ENCODE peak calls at places on chromosome 6, in six cellular contexts. One of them, this sample, is unnamed.

GRCh38 chr6:1871936-1872335 is 262.2 kb downstream of the FOXC1 start:
- DNase-seq in pancreas: no peak
- DNase-seq in ovary: peak; percentile 51
- DNase-seq in mammary epithelial cell: no peak
- DNase-seq in MM.1S: no peak
- DNase-seq in heart right ventricle: no peak
- DNase-seq in this sample: no peak

GRCh38 chr6:135880066-135880972 is 28.8 kb downstream of the PDE7B start:
- DNase-seq in pancreas: no peak
- DNase-seq in ovary: no peak
- DNase-seq in mammary epithelial cell: peak; percentile 56
- DNase-seq in MM.1S: peak; percentile 44
- DNase-seq in heart right ventricle: no peak
- DNase-seq in this sample: no peak

GRCh38 chr6:148154648-148155047 is 188.0 kb upstream of the SASH1 start:
- DNase-seq in pancreas: no peak
- DNase-seq in ovary: no peak
- DNase-seq in mammary epithelial cell: no peak
- DNase-seq in MM.1S: no peak
- DNase-seq in heart right ventricle: no peak
- DNase-seq in this sample: no peak

GRCh38 chr6:14231071-14231483 is 113.5 kb downstream of the CD83 start:
- DNase-seq in pancreas: no peak
- DNase-seq in ovary: no peak
- DNase-seq in mammary epithelial cell: no peak
- DNase-seq in MM.1S: no peak
- DNase-seq in heart right ventricle: no peak
- DNase-seq in this sample: no peak

GRCh38 chr6:120384671-120385070 is 949.6 kb downstream of the TBC1D32 start:
- DNase-seq in pancreas: no peak
- DNase-seq in ovary: no peak
- DNase-seq in mammary epithelial cell: peak; percentile 8
- DNase-seq in MM.1S: no peak
- DNase-seq in heart right ventricle: no peak
- DNase-seq in this sample: no peak

GRCh38 chr6:144493035-144493910 is 208.1 kb downstream of the UTRN start:
- DNase-seq in pancreas: no peak
- DNase-seq in ovary: no peak
- DNase-seq in mammary epithelial cell: peak; percentile 42
- DNase-seq in MM.1S: no peak
- DNase-seq in heart right ventricle: no peak
- DNase-seq in this sample: no peak

GRCh38 chr6:6659600-6660327 is 71.2 kb downstream of the LY86 start:
- DNase-seq in pancreas: no peak
- DNase-seq in ovary: no peak
- DNase-seq in mammary epithelial cell: no peak
- DNase-seq in MM.1S: no peak
- DNase-seq in heart right ventricle: peak; percentile 47
- DNase-seq in this sample: no peak

GRCh38 chr6:90126178-90126577 is 170.5 kb downstream of the BACH2 start:
- DNase-seq in pancreas: no peak
- DNase-seq in ovary: no peak
- DNase-seq in mammary epithelial cell: no peak
- DNase-seq in MM.1S: no peak
- DNase-seq in heart right ventricle: no peak
- DNase-seq in this sample: no peak

GRCh38 chr6:13278991-13279390 is 49.3 kb downstream of the TBC1D7 start:
- DNase-seq in pancreas: no peak
- DNase-seq in ovary: no peak
- DNase-seq in mammary epithelial cell: no peak
- DNase-seq in MM.1S: no peak
- DNase-seq in heart right ventricle: no peak
- DNase-seq in this sample: no peak

GRCh38 chr6:50116797-50117542 is 67.2 kb upstream of the DEFB112 start:
- DNase-seq in pancreas: no peak
- DNase-seq in ovary: no peak
- DNase-seq in mammary epithelial cell: no peak
- DNase-seq in MM.1S: no peak
- DNase-seq in heart right ventricle: no peak
- DNase-seq in this sample: no peak

GRCh38 chr6:73610444-73611275 is 43.1 kb downstream of the SLC17A5 start:
- DNase-seq in pancreas: no peak
- DNase-seq in ovary: no peak
- DNase-seq in mammary epithelial cell: peak; percentile 33
- DNase-seq in MM.1S: peak; percentile 44
- DNase-seq in heart right ventricle: no peak
- DNase-seq in this sample: no peak

GRCh38 chr6:49202923-49203322 is 260.1 kb downstream of the MMUT start:
- DNase-seq in pancreas: no peak
- DNase-seq in ovary: no peak
- DNase-seq in mammary epithelial cell: peak; percentile 54
- DNase-seq in MM.1S: no peak
- DNase-seq in heart right ventricle: no peak
- DNase-seq in this sample: no peak

GRCh38 chr6:46626228-46626909 is 26.2 kb downstream of the CYP39A1 start:
- DNase-seq in pancreas: no peak
- DNase-seq in ovary: no peak
- DNase-seq in mammary epithelial cell: peak; percentile 31
- DNase-seq in MM.1S: peak; percentile 50
- DNase-seq in heart right ventricle: peak; percentile 23
- DNase-seq in this sample: no peak

GRCh38 chr6:71383476-71383875 is 94.9 kb downstream of the OGFRL1 start:
- DNase-seq in pancreas: no peak
- DNase-seq in ovary: no peak
- DNase-seq in mammary epithelial cell: no peak
- DNase-seq in MM.1S: no peak
- DNase-seq in heart right ventricle: no peak
- DNase-seq in this sample: no peak

GRCh38 chr6:108694816-108695215 is 134.1 kb downstream of the FOXO3 start:
- DNase-seq in pancreas: no peak
- DNase-seq in ovary: no peak
- DNase-seq in mammary epithelial cell: peak; percentile 57
- DNase-seq in MM.1S: no peak
- DNase-seq in heart right ventricle: no peak
- DNase-seq in this sample: peak; percentile 8

DNA sequence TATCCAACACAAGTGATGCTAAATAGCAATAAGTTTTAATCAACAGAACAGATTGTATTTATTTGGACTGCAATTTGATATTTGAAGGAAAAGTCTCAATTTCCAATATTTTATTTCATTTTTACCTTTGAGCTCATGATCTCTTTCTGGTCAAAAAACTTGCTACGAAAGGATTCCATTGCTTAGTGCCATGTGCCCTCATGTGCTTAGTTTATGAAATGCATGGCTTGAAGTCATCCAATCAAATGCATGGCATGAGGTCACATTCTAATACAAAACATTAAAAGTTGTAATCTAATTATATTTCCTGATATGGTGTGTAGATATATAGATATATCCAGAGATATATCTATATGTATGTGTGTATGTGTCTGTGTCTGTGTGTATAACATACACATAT is 321.2 kb upstream of the ADGRB3 start:
- DNase-seq in pancreas: no peak
- DNase-seq in ovary: no peak
- DNase-seq in mammary epithelial cell: no peak
- DNase-seq in MM.1S: no peak
- DNase-seq in heart right ventricle: no peak
- DNase-seq in this sample: no peak
- TF ChIP-seq CTCF in pancreas: no peak
- TF ChIP-seq CTCF in ovary: no peak
- TF ChIP-seq CTCF in mammary epithelial cell: peak; percentile 23
- TF ChIP-seq CTCF in MM.1S: peak; percentile 6
- TF ChIP-seq CTCF in heart right ventricle: no peak
- TF ChIP-seq CTCF in this sample: peak; percentile 21

GRCh38 chr6:35733633-35734032 is 3.2 kb upstream of the ARMC12 start:
- DNase-seq in pancreas: peak; percentile 72
- DNase-seq in ovary: no peak
- DNase-seq in mammary epithelial cell: no peak
- DNase-seq in MM.1S: no peak
- DNase-seq in heart right ventricle: no peak
- DNase-seq in this sample: no peak
- H3K4me1 ChIP-seq in pancreas: peaks cover 55% of the 10 kb centered on the region
- H3K4me1 ChIP-seq in ovary: peaks cover 16% of the 10 kb centered on the region
- H3K4me1 ChIP-seq in mammary epithelial cell: peaks cover 54% of the 10 kb centered on the region
- H3K4me1 ChIP-seq in MM.1S: peaks cover 20% of the 10 kb centered on the region
- H3K4me1 ChIP-seq in heart right ventricle: peaks cover 46% of the 10 kb centered on the region
- H3K4me1 ChIP-seq in this sample: peaks cover 54% of the 10 kb centered on the region

GRCh38 chr6:153059757-153060156 is 57.2 kb upstream of the MTRF1L start:
- DNase-seq in pancreas: no peak
- DNase-seq in ovary: no peak
- DNase-seq in mammary epithelial cell: no peak
- DNase-seq in MM.1S: no peak
- DNase-seq in heart right ventricle: no peak
- DNase-seq in this sample: no peak
- TF ChIP-seq CTCF in pancreas: no peak
- TF ChIP-seq CTCF in ovary: no peak
- TF ChIP-seq CTCF in mammary epithelial cell: peak; percentile 8
- TF ChIP-seq CTCF in MM.1S: no peak
- TF ChIP-seq CTCF in heart right ventricle: no peak
- TF ChIP-seq CTCF in this sample: no peak

GRCh38 chr6:15296249-15296648 is 50.4 kb downstream of the JARID2 start:
- DNase-seq in pancreas: no peak
- DNase-seq in ovary: no peak
- DNase-seq in mammary epithelial cell: no peak
- DNase-seq in MM.1S: no peak
- DNase-seq in heart right ventricle: no peak
- DNase-seq in this sample: no peak
- H3K4me1 ChIP-seq in pancreas: no peaks in the 10 kb centered on the region
- H3K4me1 ChIP-seq in ovary: peaks cover 6% of the 10 kb centered on the region
- H3K4me1 ChIP-seq in mammary epithelial cell: peaks cover 9% of the 10 kb centered on the region
- H3K4me1 ChIP-seq in MM.1S: peaks cover 49% of the 10 kb centered on the region
- H3K4me1 ChIP-seq in heart right ventricle: peaks cover 78% of the 10 kb centered on the region
- H3K4me1 ChIP-seq in this sample: peaks cover 7% of the 10 kb centered on the region

GRCh38 chr6:119025793-119026192 is 52.7 kb downstream of the FAM184A start:
- DNase-seq in pancreas: no peak
- DNase-seq in ovary: no peak
- DNase-seq in mammary epithelial cell: no peak
- DNase-seq in MM.1S: no peak
- DNase-seq in heart right ventricle: no peak
- DNase-seq in this sample: no peak

GRCh38 chr6:119028106-119028505 is 50.4 kb downstream of the FAM184A start:
- DNase-seq in pancreas: no peak
- DNase-seq in ovary: no peak
- DNase-seq in mammary epithelial cell: no peak
- DNase-seq in MM.1S: no peak
- DNase-seq in heart right ventricle: no peak
- DNase-seq in this sample: no peak

GRCh38 chr6:119027465-119027864 is 51.0 kb downstream of the FAM184A start:
- DNase-seq in pancreas: no peak
- DNase-seq in ovary: no peak
- DNase-seq in mammary epithelial cell: no peak
- DNase-seq in MM.1S: no peak
- DNase-seq in heart right ventricle: no peak
- DNase-seq in this sample: no peak

GRCh38 chr6:119024111-119024510 is 54.4 kb downstream of the FAM184A start:
- DNase-seq in pancreas: no peak
- DNase-seq in ovary: no peak
- DNase-seq in mammary epithelial cell: no peak
- DNase-seq in MM.1S: no peak
- DNase-seq in heart right ventricle: no peak
- DNase-seq in this sample: no peak

GRCh38 chr6:119026822-119027221 is 51.6 kb downstream of the FAM184A start:
- DNase-seq in pancreas: no peak
- DNase-seq in ovary: no peak
- DNase-seq in mammary epithelial cell: no peak
- DNase-seq in MM.1S: no peak
- DNase-seq in heart right ventricle: no peak
- DNase-seq in this sample: no peak
- TF ChIP-seq CTCF in pancreas: no peak
- TF ChIP-seq CTCF in ovary: no peak
- TF ChIP-seq CTCF in mammary epithelial cell: no peak
- TF ChIP-seq CTCF in MM.1S: no peak
- TF ChIP-seq CTCF in heart right ventricle: no peak
- TF ChIP-seq CTCF in this sample: no peak

GRCh38 chr6:63807056-63807455 is 171.5 kb downstream of the PHF3 start:
- DNase-seq in pancreas: no peak
- DNase-seq in ovary: no peak
- DNase-seq in mammary epithelial cell: no peak
- DNase-seq in MM.1S: no peak
- DNase-seq in heart right ventricle: no peak
- DNase-seq in this sample: no peak
- H3K4me1 ChIP-seq in pancreas: peaks cover 31% of the 10 kb centered on the region
- H3K4me1 ChIP-seq in ovary: no peaks in the 10 kb centered on the region
- H3K4me1 ChIP-seq in mammary epithelial cell: peaks cover 43% of the 10 kb centered on the region
- H3K4me1 ChIP-seq in MM.1S: no peaks in the 10 kb centered on the region
- H3K4me1 ChIP-seq in heart right ventricle: peaks cover 15% of the 10 kb centered on the region
- H3K4me1 ChIP-seq in this sample: no peaks in the 10 kb centered on the region

GRCh38 chr6:127190552-127190951 is 72.1 kb downstream of the RSPO3 start:
- DNase-seq in pancreas: no peak
- DNase-seq in ovary: no peak
- DNase-seq in mammary epithelial cell: no peak
- DNase-seq in MM.1S: peak; percentile 32
- DNase-seq in heart right ventricle: no peak
- DNase-seq in this sample: no peak
- TF ChIP-seq CTCF in pancreas: no peak
- TF ChIP-seq CTCF in ovary: no peak
- TF ChIP-seq CTCF in mammary epithelial cell: peak; percentile 52
- TF ChIP-seq CTCF in MM.1S: peak; percentile 47
- TF ChIP-seq CTCF in heart right ventricle: no peak
- TF ChIP-seq CTCF in this sample: peak; percentile 32

This sample was measured in ascending aorta.